ENCODE peak calls at places on chromosomes 16 and 17, in nine cellular contexts. S is astrocyte of the cerebellum; Z is activated CD8-positive, alpha-beta T cell treated with anti-CD3 and anti-CD28 coated beads, Interleukin-2, amount 10 ng/mL, durations not matched to agents 7 days and 5 days; P is stomach; U is activated CD4-positive, alpha-beta T cell treated with anti-CD3 and anti-CD28 coated beads, Interleukin-2, amount 50 U/mL, for 48 hours; Y is fibroblast of mammary gland; F is iPS-NIHi11; O is HFF-Myc; Q is T-cell. J is an unnamed sample.

GRCh38 chr16:28316056-28316455 is 23.7 kb downstream of the SBK1 start:
- DNase-seq in S (no peak), O (no peak), Q (no peak), Y (no peak), F (no peak), P (no peak), Z (no peak), U (no peak), J (no peak)

GRCh38 chr16:75024182-75024581 is 25.4 kb downstream of the ZNRF1 start:
- DNase-seq in S (no peak), P (no peak), F (no peak), U (no peak), Y (no peak), Z (no peak), O (no peak), Q (no peak), J (no peak)

GRCh38 chr16:30491744-30492308 is 19.3 kb downstream of the ITGAL start:
- DNase-seq in S (peak), O (peak), Y (peak), U (no peak), Q (no peak), P (no peak), F (no peak), Z (peak), J (peak)

GRCh38 chr17:45227631-45228120 is 6.0 kb downstream of the FMNL1 start:
- DNase-seq in Y (no peak), Z (peak), S (no peak), F (no peak), U (peak), O (no peak), Q (no peak), P (no peak), J (no peak)

GRCh38 chr16:23107117-23107516 is 42.1 kb downstream of the USP31 start:
- DNase-seq in P (no peak), S (no peak), Z (no peak), Q (no peak), U (no peak), F (no peak), Y (no peak), O (no peak), J (no peak)

GRCh38 chr17:39364236-39365025 is 37.0 kb downstream of the FBXL20 start:
- DNase-seq in Q (no peak), Y (peak), S (no peak), P (peak), Z (no peak), U (no peak), F (no peak), O (no peak), J (no peak)

GRCh38 chr17:70906808-70907207 is 737.5 kb downstream of the KCNJ2 start:
- DNase-seq in Y (peak), F (peak), P (no peak), S (peak), Z (no peak), O (no peak), Q (no peak), U (no peak), J (peak)

GRCh38 chr16:85141491-85142128 is 29.3 kb upstream of the CIBAR2 start:
- DNase-seq in Y (no peak), S (no peak), U (no peak), F (no peak), P (no peak), Z (no peak), O (no peak), Q (no peak), J (no peak)

GRCh38 chr17:39662551-39663339 is 2.4 kb upstream of the TCAP start:
- DNase-seq in O (no peak), Q (no peak), U (no peak), Z (no peak), P (peak), S (no peak), F (peak), Y (no peak), J (peak)

GRCh38 chr16:78455861-78456260 is 356.4 kb downstream of the WWOX start:
- DNase-seq in P (peak), Q (no peak), O (no peak), S (no peak), F (peak), U (no peak), Z (no peak), Y (no peak), J (no peak)

GRCh38 chr17:37820313-37821024 is 75.6 kb upstream of the HNF1B start:
- DNase-seq in U (no peak), O (no peak), S (no peak), Z (no peak), F (no peak), P (no peak), Q (no peak), Y (no peak), J (no peak)

GRCh38 chr16:56193951-56194726 is 2.9 kb downstream of the GNAO1 start:
- DNase-seq in Q (peak), S (peak), Y (peak), O (no peak), F (peak), Z (peak), U (peak), P (peak), J (peak)

GRCh38 chr17:59506907-59507726 is 58.3 kb upstream of the DHX40 start:
- DNase-seq in Y (peak), Q (no peak), P (no peak), O (no peak), Z (no peak), U (no peak), S (no peak), F (no peak), J (no peak)

GRCh38 chr16:59540621-59541020 is 806.5 kb upstream of the GOT2 start:
- DNase-seq in F (no peak), Z (no peak), P (no peak), S (no peak), U (no peak), Y (peak), O (no peak), Q (no peak), J (no peak)

GRCh38 chr17:45775148-45775547 is 9.0 kb upstream of the CRHR1 start:
- DNase-seq in Z (no peak), F (no peak), Y (no peak), U (no peak), Q (no peak), O (no peak), P (no peak), S (no peak), J (no peak)

GRCh38 chr16:802914-803750 is 2.6 kb upstream of the GNG13 start:
- DNase-seq in U (no peak), O (no peak), S (no peak), Q (no peak), Z (no peak), F (peak), Y (no peak), P (no peak), J (no peak)

GRCh38 chr17:75459590-75460267 is 3.3 kb downstream of the TMEM94 start:
- DNase-seq in Y (no peak), Q (no peak), U (no peak), O (no peak), F (no peak), P (peak), Z (no peak), S (no peak), J (no peak)

GRCh38 chr17:8884336-8884990 is 17.0 kb upstream of the PIK3R6 start:
- DNase-seq in F (no peak), U (no peak), S (no peak), Y (no peak), P (no peak), O (no peak), Q (no peak), Z (no peak), J (no peak)

GRCh38 chr17:6752068-6752909 is 3.6 kb upstream of the XAF1 start:
- DNase-seq in Y (peak), U (no peak), P (no peak), Z (no peak), F (peak), O (peak), Q (no peak), S (peak), J (peak)

GRCh38 chr17:2400474-2400866 is 390 bp downstream of the MNT start:
- DNase-seq in P (peak), Q (peak), S (no peak), O (no peak), F (peak), Y (no peak), Z (peak), U (peak), J (peak)

GRCh38 chr17:75557852-75558665 is 29.5 kb upstream of the MYO15B start:
- DNase-seq in O (no peak), Y (no peak), Z (no peak), S (no peak), F (no peak), U (no peak), P (no peak), Q (no peak), J (no peak)

GRCh38 chr16:14324581-14324980 is 253.5 kb downstream of the MRTFB start:
- DNase-seq in Z (no peak), S (no peak), Y (no peak), U (no peak), F (no peak), O (no peak), Q (no peak), P (no peak), J (no peak)